ENCODE peak calls at places on chromosome 11, in seven cellular contexts. M is SK-N-SH, L is HepG2, F is HCT116, O is H1, W is Panc1, B is GM12878. H is an unnamed sample.

GRCh38 chr11:60175860-60176275 is 7.0 kb downstream of the MS4A6A start:
- DNase-seq in M (no peak), L (no peak), F (no peak), O (no peak), W (no peak), B (peak), H (no peak)

GRCh38 chr11:92349478-92350156 is 125.0 kb downstream of the FAT3 start:
- DNase-seq in M (no peak), L (no peak), F (no peak), O (no peak), W (no peak), B (no peak), H (no peak)

GRCh38 chr11:22634897-22635629 is 9.4 kb upstream of the FANCF start:
- DNase-seq in M (no peak), L (peak), F (no peak), O (no peak), W (no peak), B (no peak), H (no peak)

GRCh38 chr11:108037636-108038035 is 28.9 kb downstream of the CUL5 start:
- DNase-seq in M (no peak), L (no peak), F (no peak), O (no peak), W (no peak), B (no peak), H (no peak)

GRCh38 chr11:63918576-63919171 is 1.7 kb upstream of the RCOR2 start:
- DNase-seq in M (peak), L (no peak), F (no peak), O (no peak), W (no peak), B (no peak), H (peak)

GRCh38 chr11:112785104-112785503 is 176.1 kb upstream of the NCAM1 start:
- DNase-seq in M (no peak), L (no peak), F (no peak), O (no peak), W (no peak), B (no peak), H (no peak)

GRCh38 chr11:93089474-93090102 is 108.2 kb downstream of the SLC36A4 start:
- DNase-seq in M (no peak), L (peak), F (peak), O (no peak), W (peak), B (no peak), H (peak)

GRCh38 chr11:78666675-78667129 is 92.0 kb upstream of the NARS2 start:
- DNase-seq in M (no peak), L (no peak), F (no peak), O (no peak), W (no peak), B (no peak), H (peak)

GRCh38 chr11:114796954-114797721 is 118.8 kb downstream of the NXPE2 start:
- DNase-seq in M (no peak), L (no peak), F (no peak), O (no peak), W (no peak), B (no peak), H (no peak)

GRCh38 chr11:70456921-70457532 is 58.7 kb downstream of the CTTN start:
- DNase-seq in M (no peak), L (peak), F (no peak), O (no peak), W (no peak), B (no peak), H (peak)

GRCh38 chr11:10892250-10892649 is 34.4 kb upstream of the ZBED5 start:
- DNase-seq in M (no peak), L (no peak), F (no peak), O (no peak), W (no peak), B (no peak), H (no peak)

GRCh38 chr11:123475478-123475877 is 45.4 kb downstream of the GRAMD1B start:
- DNase-seq in M (peak), L (no peak), F (no peak), O (no peak), W (no peak), B (no peak), H (no peak)

GRCh38 chr11:111413849-111414248 is 34.8 kb upstream of the POU2AF1 start:
- DNase-seq in M (no peak), L (no peak), F (no peak), O (no peak), W (no peak), B (no peak), H (no peak)

GRCh38 chr11:100941033-100941432 is 188.6 kb downstream of the PGR start:
- DNase-seq in M (no peak), L (no peak), F (no peak), O (no peak), W (no peak), B (no peak), H (no peak)

GRCh38 chr11:61891331-61892084 is at the start of gene FADS3:
- DNase-seq in M (peak), L (peak), F (peak), O (peak), W (no peak), B (no peak), H (peak)

GRCh38 chr11:21768388-21768787 is 424.5 kb upstream of the ANO5 start:
- DNase-seq in M (no peak), L (no peak), F (no peak), O (no peak), W (no peak), B (no peak), H (no peak)

GRCh38 chr11:37259734-37260133 is 661.7 kb upstream of the RAG2 start:
- DNase-seq in M (no peak), L (no peak), F (no peak), O (no peak), W (no peak), B (no peak), H (no peak)

GRCh38 chr11:92979176-92979575 is 9.7 kb downstream of the MTNR1B start:
- DNase-seq in M (peak), L (no peak), F (no peak), O (no peak), W (no peak), B (no peak), H (no peak)

GRCh38 chr11:102761646-102762238 is 18.7 kb downstream of the MMP10 start:
- DNase-seq in M (no peak), L (no peak), F (no peak), O (no peak), W (no peak), B (no peak), H (no peak)

GRCh38 chr11:64742087-64742939 is 1.6 kb downstream of the RASGRP2 start:
- DNase-seq in M (no peak), L (no peak), F (no peak), O (no peak), W (no peak), B (no peak), H (peak)

GRCh38 chr11:67048515-67048914 is 8.1 kb upstream of the RHOD start:
- DNase-seq in M (no peak), L (no peak), F (no peak), O (no peak), W (no peak), B (no peak), H (no peak)

GRCh38 chr11:79221417-79222130 is 219.3 kb downstream of the TENM4 start:
- DNase-seq in M (no peak), L (no peak), F (no peak), O (no peak), W (no peak), B (no peak), H (no peak)

GRCh38 chr11:2296913-2297622 is 4.7 kb downstream of the C11orf21 start:
- DNase-seq in M (no peak), L (no peak), F (no peak), O (no peak), W (no peak), B (no peak), H (no peak)

GRCh38 chr11:105862736-105863367 is 159.2 kb downstream of the MSANTD4 start:
- DNase-seq in M (peak), L (peak), F (peak), O (no peak), W (peak), B (no peak), H (no peak)

GRCh38 chr11:127023991-127024390 is 23.4 kb upstream of the KIRREL3 start:
- DNase-seq in M (no peak), L (no peak), F (no peak), O (no peak), W (no peak), B (no peak), H (no peak)

GRCh38 chr11:92152245-92152644 is 72.4 kb upstream of the FAT3 start:
- DNase-seq in M (peak), L (peak), F (no peak), O (peak), W (no peak), B (no peak), H (no peak)

GRCh38 chr11:84720706-84721402 is 906.3 kb downstream of the DLG2 start:
- DNase-seq in M (peak), L (no peak), F (no peak), O (no peak), W (no peak), B (no peak), H (no peak)

GRCh38 chr11:72641900-72642814 is 32.1 kb downstream of the PDE2A start:
- DNase-seq in M (peak), L (no peak), F (no peak), O (no peak), W (no peak), B (no peak), H (peak)

GRCh38 chr11:12126352-12127019 is 16.1 kb downstream of the MICAL2 start:
- DNase-seq in M (no peak), L (no peak), F (no peak), O (no peak), W (no peak), B (no peak), H (no peak)

GRCh38 chr11:68012843-68013610 is 2.9 kb downstream of the ALDH3B1 start:
- DNase-seq in M (no peak), L (peak), F (peak), O (no peak), W (no peak), B (no peak), H (no peak)

GRCh38 chr11:9461760-9462134 is 935 bp downstream of the ZNF143 start:
- DNase-seq in M (peak), L (peak), F (no peak), O (no peak), W (no peak), B (no peak), H (no peak)

GRCh38 chr11:85947431-85948272 is 92.5 kb downstream of the CCDC83 start:
- DNase-seq in M (no peak), L (no peak), F (no peak), O (no peak), W (peak), B (no peak), H (no peak)

GRCh38 chr11:80157447-80157846 is 716.6 kb upstream of the TENM4 start:
- DNase-seq in M (no peak), L (no peak), F (no peak), O (no peak), W (no peak), B (no peak), H (no peak)

GRCh38 chr11:65651589-65652510 is 10.9 kb downstream of the RELA start:
- DNase-seq in M (no peak), L (no peak), F (no peak), O (no peak), W (no peak), B (no peak), H (peak)

GRCh38 chr11:114790910-114791309 is 112.6 kb downstream of the NXPE2 start:
- DNase-seq in M (no peak), L (no peak), F (no peak), O (no peak), W (no peak), B (no peak), H (no peak)

GRCh38 chr11:115425243-115425642 is 79.0 kb downstream of the CADM1 start:
- DNase-seq in M (no peak), L (no peak), F (no peak), O (no peak), W (no peak), B (no peak), H (no peak)

GRCh38 chr11:44947114-44947513 is 3.6 kb downstream of the TP53I11 start:
- DNase-seq in M (no peak), L (no peak), F (no peak), O (no peak), W (no peak), B (no peak), H (no peak)

GRCh38 chr11:44950036-44950624 is 553 bp downstream of the TP53I11 start:
- DNase-seq in M (peak), L (no peak), F (no peak), O (no peak), W (no peak), B (no peak), H (peak)

GRCh38 chr11:44948155-44948554 is 2.5 kb downstream of the TP53I11 start:
- DNase-seq in M (no peak), L (no peak), F (no peak), O (no peak), W (no peak), B (no peak), H (no peak)

GRCh38 chr11:44950625-44951472 is at the start of gene TP53I11:
- DNase-seq in M (peak), L (no peak), F (peak), O (no peak), W (no peak), B (no peak), H (peak)

GRCh38 chr11:44949160-44950035 is 1.3 kb downstream of the TP53I11 start:
- DNase-seq in M (peak), L (no peak), F (no peak), O (no peak), W (no peak), B (no peak), H (peak)
- TF ChIP-seq SIN3A in M (no peak), L (no peak), F (no peak), O (no peak), W (no peak), B (no peak), H (no peak)

DNA sequence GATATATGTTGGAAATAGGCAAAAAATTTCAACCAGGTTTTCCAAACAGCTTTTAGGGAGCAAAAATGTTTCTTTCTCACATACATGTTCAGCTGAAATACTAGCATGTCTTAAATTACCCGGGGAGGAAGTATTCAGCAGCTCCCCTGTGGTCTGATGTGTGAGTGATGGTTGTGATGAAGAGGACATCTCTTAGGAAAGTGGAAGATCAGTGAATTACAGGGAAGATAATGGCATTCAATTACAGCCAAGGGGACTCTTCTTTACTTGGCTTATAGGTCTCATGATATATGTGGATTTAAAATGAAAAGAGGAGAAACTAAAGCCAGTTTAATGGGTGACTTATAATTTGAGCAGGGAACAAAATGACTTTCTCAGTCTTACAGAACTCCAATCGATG is 198.6 kb downstream of the HIPK3 start:
- DNase-seq in M (no peak), L (no peak), F (no peak), O (no peak), W (no peak), B (no peak), H (no peak)
- TF ChIP-seq SIN3A in M (no peak), L (no peak), F (no peak), O (no peak), W (no peak), B (no peak), H (no peak)

DNA sequence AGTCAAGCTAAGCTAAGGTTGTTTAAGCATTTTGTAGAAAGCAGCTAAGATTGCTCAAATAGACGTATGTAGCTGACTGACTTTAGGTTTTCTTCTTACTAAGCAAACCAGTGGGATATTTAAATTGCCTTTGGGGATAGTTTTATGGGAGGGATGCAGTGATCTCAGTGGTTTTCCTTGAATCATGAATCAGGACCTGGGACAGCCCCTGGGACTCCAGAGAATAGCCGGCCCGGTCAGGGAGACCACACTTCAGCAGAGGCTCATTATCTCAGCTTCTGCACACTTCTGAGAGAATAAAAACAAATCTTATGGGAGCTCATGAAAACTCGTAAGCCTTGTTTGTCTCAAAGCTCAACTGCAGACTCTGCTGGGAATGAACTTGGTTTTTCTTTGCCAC is at the start of gene OR9I1:
- DNase-seq in M (no peak), L (no peak), F (no peak), O (no peak), W (no peak), B (no peak), H (no peak)
- TF ChIP-seq SIN3A in M (no peak), L (no peak), F (no peak), O (no peak), W (no peak), B (no peak), H (no peak)

DNA sequence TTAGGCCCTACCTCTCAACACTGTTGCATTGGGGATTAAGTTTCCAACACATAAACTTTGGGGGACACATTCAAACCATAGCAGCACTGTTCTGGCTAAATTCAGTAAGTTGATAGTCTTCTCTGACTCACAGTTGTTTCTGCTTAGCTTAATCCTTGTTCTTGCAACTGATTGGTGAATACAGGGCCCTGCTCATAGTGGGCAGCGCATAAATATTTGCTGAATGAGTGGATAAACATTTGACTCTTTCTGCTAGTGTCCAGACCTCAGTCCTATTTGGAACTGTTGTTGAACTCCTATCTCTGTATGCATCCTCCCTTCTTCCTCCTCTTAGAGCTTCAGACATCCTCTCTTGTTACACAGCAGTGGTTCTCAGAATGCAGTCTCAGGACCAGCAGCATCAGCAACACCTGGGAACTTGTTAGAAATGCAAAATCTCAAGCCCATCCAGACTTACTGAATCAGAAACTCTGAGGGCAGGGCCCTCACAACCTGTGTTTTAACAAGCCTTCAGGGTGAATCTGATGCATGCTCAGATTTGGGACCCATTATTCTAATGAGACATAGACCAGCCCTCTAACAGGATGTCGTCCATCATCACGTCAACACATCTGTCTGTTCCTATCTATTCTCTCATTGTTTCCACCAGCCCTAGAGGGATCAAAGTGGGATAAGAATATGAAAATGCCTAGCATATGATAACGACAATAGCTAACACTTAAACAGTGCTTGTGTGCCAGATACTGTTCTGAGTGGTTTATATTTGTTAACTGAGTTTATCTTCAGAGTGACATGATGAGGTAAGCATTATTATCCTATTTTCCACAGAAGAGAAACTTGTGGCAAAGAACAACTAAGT is 22.3 kb downstream of the SPON1 start:
- DNase-seq in M (peak), L (no peak), F (no peak), O (no peak), W (no peak), B (no peak), H (no peak)
- TF ChIP-seq SIN3A in M (no peak), L (no peak), F (no peak), O (no peak), W (no peak), B (no peak), H (no peak)

H was measured in K562.